ENCODE peak calls at places on chromosomes 6 and 20, in nine cellular contexts. F is sigmoid colon, H is Panc1, W is GM23338, B is SK-N-SH, N is prostate gland, S is H1, C is HCT116, Z is breast epithelium. L is an unnamed sample. For H3K27me3 and H3K4me1, the result is how much of the 10 kb centered on the place peaks cover.

GRCh38 chr20:44153636-44154043 is 33.3 kb downstream of the JPH2 start:
- DNase-seq in F (peak), H (no peak), W (peak), B (no peak), N (no peak), S (no peak), C (no peak), Z (no peak), L (no peak)

GRCh38 chr20:24747015-24747712 is 201.9 kb upstream of the CST7 start:
- DNase-seq in F (no peak), H (no peak), W (no peak), B (no peak), N (no peak), S (no peak), C (no peak), Z (no peak), L (no peak)

GRCh38 chr6:40299666-40300065 is 287.5 kb downstream of the LRFN2 start:
- DNase-seq in F (no peak), H (no peak), W (no peak), B (no peak), N (no peak), S (no peak), C (no peak), Z (no peak), L (no peak)

GRCh38 chr6:42338573-42339218 is 113.0 kb downstream of the TRERF1 start:
- DNase-seq in F (no peak), H (peak), W (no peak), B (no peak), N (no peak), S (no peak), C (peak), Z (no peak), L (no peak)

GRCh38 chr6:154504865-154505449 is 5.5 kb downstream of the CNKSR3 start:
- DNase-seq in F (peak), H (no peak), W (no peak), B (no peak), N (no peak), S (no peak), C (no peak), Z (no peak), L (no peak)

GRCh38 chr6:87483929-87484328 is 11.2 kb downstream of the SLC35A1 start:
- DNase-seq in F (no peak), H (no peak), W (peak), B (peak), N (no peak), S (peak), C (peak), Z (no peak), L (no peak)

GRCh38 chr6:163404825-163405265 is 9.7 kb upstream of the QKI start:
- DNase-seq in F (peak), H (no peak), W (no peak), B (no peak), N (no peak), S (no peak), C (no peak), Z (no peak), L (no peak)

GRCh38 chr6:150981095-150981494 is 115.6 kb downstream of the MTHFD1L start:
- DNase-seq in F (no peak), H (no peak), W (no peak), B (no peak), N (no peak), S (no peak), C (no peak), Z (no peak), L (no peak)

GRCh38 chr6:30555428-30556005 is 772 bp downstream of the GNL1 start:
- DNase-seq in F (peak), H (no peak), W (peak), B (no peak), N (peak), S (no peak), C (no peak), Z (peak), L (peak)

GRCh38 chr6:54419885-54420284 is 111.6 kb downstream of the TINAG start:
- DNase-seq in F (no peak), H (peak), W (no peak), B (no peak), N (no peak), S (no peak), C (no peak), Z (no peak), L (no peak)

GRCh38 chr20:23832775-23833508 is 6.4 kb upstream of the CST2 start:
- DNase-seq in F (no peak), H (no peak), W (no peak), B (no peak), N (no peak), S (no peak), C (no peak), Z (no peak), L (no peak)

GRCh38 chr20:24634855-24635254 is 165.4 kb downstream of the SYNDIG1 start:
- DNase-seq in F (no peak), H (no peak), W (peak), B (no peak), N (no peak), S (no peak), C (peak), Z (no peak), L (no peak)

GRCh38 chr20:4483481-4483880 is 238.2 kb upstream of the PRND start:
- DNase-seq in F (no peak), H (no peak), W (no peak), B (no peak), N (no peak), S (no peak), C (no peak), Z (no peak), L (no peak)

GRCh38 chr6:125102901-125103300 is 50.7 kb upstream of the TPD52L1 start:
- DNase-seq in F (no peak), H (no peak), W (no peak), B (no peak), N (no peak), S (no peak), C (peak), Z (no peak), L (no peak)

GRCh38 chr20:46023148-46023484 is 5.9 kb upstream of the SLC12A5 start:
- DNase-seq in F (no peak), H (no peak), W (no peak), B (no peak), N (no peak), S (no peak), C (no peak), Z (no peak), L (no peak)

GRCh38 chr20:46022411-46023147 is 6.4 kb upstream of the SLC12A5 start:
- DNase-seq in F (no peak), H (no peak), W (peak), B (peak), N (no peak), S (no peak), C (no peak), Z (no peak), L (peak)

GRCh38 chr20:46021361-46022359 is 7.4 kb upstream of the SLC12A5 start:
- DNase-seq in F (no peak), H (no peak), W (peak), B (peak), N (no peak), S (peak), C (no peak), Z (no peak), L (no peak)

GRCh38 chr20:46018611-46019010 is 9.9 kb downstream of the MMP9 start:
- DNase-seq in F (no peak), H (no peak), W (no peak), B (no peak), N (no peak), S (no peak), C (no peak), Z (no peak), L (no peak)

GRCh38 chr20:46020515-46020914 is 8.5 kb upstream of the SLC12A5 start:
- DNase-seq in F (no peak), H (no peak), W (no peak), B (no peak), N (no peak), S (no peak), C (no peak), Z (no peak), L (no peak)
- H3K27me3 ChIP-seq in F (under half), H (under half), W (under half), B (under half), N (under half), S (under half), C (under half), Z (half or more), L (under half)

GRCh38 chr6:28943557-28944411 is 20.0 kb upstream of the TRIM27 start:
- DNase-seq in F (peak), H (no peak), W (peak), B (peak), N (no peak), S (peak), C (no peak), Z (peak), L (peak)

GRCh38 chr6:28941681-28942448 is 18.1 kb upstream of the TRIM27 start:
- DNase-seq in F (no peak), H (no peak), W (peak), B (peak), N (peak), S (peak), C (no peak), Z (no peak), L (no peak)

GRCh38 chr6:28940294-28940858 is 16.6 kb upstream of the TRIM27 start:
- DNase-seq in F (peak), H (no peak), W (peak), B (peak), N (peak), S (peak), C (no peak), Z (no peak), L (peak)

GRCh38 chr6:28943223-28943556 is 19.4 kb upstream of the TRIM27 start:
- DNase-seq in F (no peak), H (no peak), W (no peak), B (no peak), N (no peak), S (no peak), C (no peak), Z (no peak), L (no peak)

GRCh38 chr6:28940859-28941680 is 17.3 kb upstream of the TRIM27 start:
- DNase-seq in F (peak), H (peak), W (peak), B (no peak), N (peak), S (peak), C (peak), Z (no peak), L (peak)
- TF ChIP-seq POLR2AphosphoS5 in F (no peak), H (peak), W (no peak), B (no peak), N (peak), S (no peak), C (no peak), Z (peak), L (no peak)

GRCh38 chr6:15350386-15351083 is 104.7 kb downstream of the JARID2 start:
- DNase-seq in F (no peak), H (no peak), W (no peak), B (no peak), N (no peak), S (no peak), C (no peak), Z (no peak), L (no peak)
- H3K4me1 ChIP-seq in F (under half), H (under half), W (half or more), B (under half), N (under half), S (under half), C (under half), Z (under half), L (under half)

DNA sequence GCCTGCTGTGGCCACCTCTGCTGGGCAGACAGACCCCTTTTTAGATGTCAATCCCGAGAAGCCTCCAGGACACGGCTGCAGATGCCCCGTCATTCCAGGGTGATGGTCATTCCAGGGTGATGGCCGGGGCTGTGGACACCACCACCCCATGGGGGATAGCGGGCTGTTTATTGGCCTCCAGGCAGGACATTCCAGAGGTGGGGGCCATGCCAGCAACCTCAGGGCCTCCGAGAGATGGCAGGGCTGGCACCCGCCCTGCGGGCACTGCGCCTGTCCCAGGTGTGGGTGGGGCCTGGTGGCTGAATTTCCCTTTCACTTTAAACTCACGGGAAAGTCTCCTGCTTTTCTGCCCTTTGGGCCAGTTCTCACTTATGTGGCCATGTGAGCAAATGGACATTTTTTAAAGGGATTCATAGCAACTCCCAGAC is 14.5 kb downstream of the COL9A3 start:
- DNase-seq in F (no peak), H (no peak), W (no peak), B (peak), N (peak), S (no peak), C (no peak), Z (no peak), L (peak)
- H3K27me3 ChIP-seq in F (under half), H (under half), W (under half), B (under half), N (under half), S (under half), C (under half), Z (under half), L (under half)